ENCODE peak calls at places on chromosome 11, in six cellular contexts. M is choroid plexus epithelial cell, Y is mucosa of descending colon, D is A549, I is esophagus squamous epithelium, V is cardiac muscle cell. Q is an unnamed sample.

GRCh38 chr11:16912607-16913006 is 101.6 kb downstream of the PLEKHA7 start:
- DNase-seq in M (no peak), Y (peak; percentile 35), D (no peak), I (no peak), V (no peak), Q (no peak)

GRCh38 chr11:3959015-3959917 is 103.8 kb downstream of the STIM1 start:
- DNase-seq in M (peak; percentile 63), Y (peak; percentile 24), D (peak; percentile 54), I (no peak), V (peak; percentile 41), Q (peak; percentile 84)

GRCh38 chr11:100874203-100874602 is 187.1 kb downstream of the ARHGAP42 start:
- DNase-seq in M (no peak), Y (no peak), D (no peak), I (no peak), V (no peak), Q (no peak)

GRCh38 chr11:131666617-131667016 is 296.2 kb downstream of the NTM start:
- DNase-seq in M (no peak), Y (no peak), D (no peak), I (no peak), V (no peak), Q (no peak)

GRCh38 chr11:86476109-86476861 is 101.6 kb downstream of the CCDC81 start:
- DNase-seq in M (peak; percentile 90), Y (peak; percentile 46), D (no peak), I (no peak), V (peak; percentile 54), Q (no peak)

GRCh38 chr11:117037279-117037951 is 60.8 kb downstream of the SIK3 start:
- DNase-seq in M (peak; percentile 12), Y (no peak), D (no peak), I (no peak), V (no peak), Q (no peak)

GRCh38 chr11:116465056-116465455 is 307.7 kb downstream of the BUD13 start:
- DNase-seq in M (no peak), Y (no peak), D (no peak), I (no peak), V (no peak), Q (no peak)

GRCh38 chr11:10751581-10751940 is 515 bp downstream of the CTR9 start:
- DNase-seq in M (no peak), Y (no peak), D (no peak), I (no peak), V (no peak), Q (no peak)

GRCh38 chr11:112797653-112798293 is 163.4 kb upstream of the NCAM1 start:
- DNase-seq in M (peak; percentile 64), Y (peak; percentile 10), D (peak; percentile 12), I (no peak), V (peak; percentile 69), Q (no peak)

GRCh38 chr11:61332266-61332822 is 561 bp downstream of the DDB1 start:
- DNase-seq in M (peak; percentile 43), Y (no peak), D (no peak), I (no peak), V (peak; percentile 29), Q (no peak)

GRCh38 chr11:27085605-27086004 is 45.0 kb downstream of the BBOX1 start:
- DNase-seq in M (peak; percentile 63), Y (no peak), D (no peak), I (no peak), V (peak; percentile 30), Q (no peak)

GRCh38 chr11:117328414-117329010 is 858 bp downstream of the CEP164 start:
- DNase-seq in M (peak; percentile 65), Y (no peak), D (no peak), I (no peak), V (peak; percentile 64), Q (no peak)

GRCh38 chr11:65399249-65399648 is 12.8 kb downstream of the FRMD8 start:
- DNase-seq in M (no peak), Y (no peak), D (no peak), I (no peak), V (no peak), Q (no peak)

GRCh38 chr11:65396769-65397745 is 10.6 kb downstream of the FRMD8 start:
- DNase-seq in M (no peak), Y (no peak), D (no peak), I (no peak), V (no peak), Q (no peak)

GRCh38 chr11:65399845-65400244 is 13.4 kb downstream of the FRMD8 start:
- DNase-seq in M (no peak), Y (no peak), D (no peak), I (no peak), V (no peak), Q (no peak)

GRCh38 chr11:65400295-65401072 is 14.0 kb downstream of the FRMD8 start:
- DNase-seq in M (no peak), Y (no peak), D (no peak), I (no peak), V (no peak), Q (no peak)

DNA sequence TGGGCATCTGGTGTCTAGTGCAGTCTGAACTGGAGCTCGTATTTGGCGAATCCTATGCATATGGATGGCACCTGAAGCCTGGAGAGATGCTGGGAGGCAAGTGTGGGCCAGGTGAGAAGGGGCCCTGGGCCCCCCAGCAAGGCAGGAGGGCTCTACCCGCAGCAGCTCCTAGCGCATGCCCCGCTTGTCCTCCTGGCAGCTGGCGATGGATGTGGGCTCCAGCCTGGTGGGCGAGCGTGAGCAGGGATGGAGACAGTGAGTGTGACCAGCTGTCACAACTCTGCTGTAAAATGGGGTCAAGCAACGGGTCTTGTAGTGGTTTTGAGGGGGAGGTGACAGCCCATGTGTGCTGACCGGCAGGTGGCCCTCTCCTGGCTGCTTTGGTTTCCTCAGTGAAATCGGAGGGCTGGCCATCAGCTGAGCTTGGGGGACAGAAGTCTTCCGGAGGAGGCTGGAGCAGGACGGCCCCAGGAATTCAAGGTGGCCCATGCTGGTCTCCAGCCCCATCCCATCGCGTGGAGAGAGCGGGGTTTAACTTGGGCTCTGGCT is 12.0 kb downstream of the FRMD8 start:
- DNase-seq in M (no peak), Y (no peak), D (no peak), I (no peak), V (no peak), Q (no peak)
- TF ChIP-seq CTCF in M (peak; percentile 16), Y (no peak), D (no peak), I (no peak), V (no peak), Q (no peak)

GRCh38 chr11:1761857-1762536 is 1.7 kb downstream of the CTSD start:
- DNase-seq in M (no peak), Y (no peak), D (no peak), I (no peak), V (no peak), Q (no peak)
- H3K4me3 ChIP-seq in M (peak overlapping the region; percentile 91), Y (no peak overlapping the region), D (peak overlapping the region; percentile 100), I (peak overlapping the region; percentile 99), V (no peak overlapping the region), Q (peak overlapping the region; percentile 81)

GRCh38 chr11:72493426-72494108 is 59.2 kb upstream of the CLPB start:
- DNase-seq in M (peak; percentile 48), Y (no peak), D (no peak), I (no peak), V (peak; percentile 36), Q (no peak)
- TF ChIP-seq CTCF in M (no peak), Y (no peak), D (no peak), I (no peak), V (no peak), Q (no peak)

DNA sequence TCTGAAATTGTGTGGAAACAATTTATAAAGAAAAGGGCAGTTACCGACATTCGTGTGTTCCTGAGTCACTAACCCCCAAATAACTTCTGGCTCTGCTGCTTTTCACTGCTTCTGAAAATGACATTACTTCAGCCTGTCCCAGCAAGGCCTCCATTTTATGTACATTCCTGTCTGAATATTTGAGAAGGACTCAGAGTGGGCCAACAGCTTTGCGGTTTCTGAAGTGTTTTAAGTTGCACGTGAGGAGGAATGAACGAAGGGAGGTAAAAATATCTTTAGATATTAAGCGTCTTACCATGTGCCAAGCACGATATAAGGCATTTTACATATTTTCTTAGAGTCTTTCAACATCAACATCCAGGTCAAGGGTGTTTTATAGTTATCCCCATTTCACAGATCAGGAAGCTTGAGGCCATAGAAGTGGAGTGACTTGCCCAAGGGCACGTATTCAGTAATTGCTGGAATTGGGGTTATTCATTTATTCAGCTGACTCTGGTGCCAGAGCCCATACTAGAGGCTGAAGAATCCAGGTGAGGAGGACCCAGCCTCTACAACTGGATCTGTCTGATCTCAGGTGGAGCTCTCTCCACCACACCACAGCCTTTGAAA is 30.8 kb upstream of the WNT11 start:
- DNase-seq in M (no peak), Y (no peak), D (no peak), I (no peak), V (no peak), Q (no peak)
- H3K4me3 ChIP-seq in M (no peak overlapping the region), Y (no peak overlapping the region), D (no peak overlapping the region), I (no peak overlapping the region), V (no peak overlapping the region), Q (no peak overlapping the region)

DNA sequence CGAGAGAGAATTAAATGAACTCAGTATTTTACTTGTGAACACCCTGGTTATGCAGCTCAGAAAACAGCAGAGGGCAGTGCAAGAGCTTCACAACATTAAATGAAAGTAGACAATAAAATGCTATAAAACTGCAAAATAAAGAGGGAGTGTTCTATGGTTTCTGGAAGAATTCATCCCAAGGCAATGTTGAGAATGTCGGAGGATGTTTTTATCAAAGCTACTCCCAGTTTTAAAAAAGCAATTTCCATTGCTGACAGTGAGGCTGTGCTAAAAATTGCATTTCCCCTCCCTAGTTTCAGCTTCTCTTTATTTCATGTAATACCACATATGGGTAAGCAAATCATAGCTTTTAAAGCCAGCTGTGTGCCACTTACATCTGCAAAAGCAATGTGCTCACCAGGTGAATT is 296.9 kb downstream of the RAB38 start:
- DNase-seq in M (peak; percentile 76), Y (peak; percentile 33), D (peak; percentile 42), I (no peak), V (peak; percentile 67), Q (peak; percentile 18)
- TF ChIP-seq CTCF in M (peak; percentile 74), Y (no peak), D (peak; percentile 49), I (no peak), V (peak; percentile 66), Q (peak; percentile 71)

GRCh38 chr11:7576671-7577225 is 62.9 kb downstream of the PPFIBP2 start:
- DNase-seq in M (peak; percentile 39), Y (peak; percentile 56), D (no peak), I (no peak), V (peak; percentile 63), Q (no peak)
- H3K4me3 ChIP-seq in M (peak overlapping the region; percentile 46), Y (no peak overlapping the region), D (no peak overlapping the region), I (peak overlapping the region; percentile 51), V (no peak overlapping the region), Q (no peak overlapping the region)

Q was measured in epithelial cell of proximal tubule.